ENCODE peak calls at places on chromosome 16, in five cellular contexts. One of them, this sample, is unnamed.

GRCh38 chr16:49282690-49283375 is 1.2 kb upstream of the CBLN1 start:
- DNase-seq in stimulated activated CD8-positive, alpha-beta memory T cell treated with anti-CD3 and anti-CD28 coated beads, Interleukin-15, amount 100 ng/mL, for 4 hours: no peak
- DNase-seq in neural progenitor cell: peak
- DNase-seq in effector CD4-positive, alpha-beta T cell: no peak
- DNase-seq in GM12891: no peak
- DNase-seq in this sample: no peak

GRCh38 chr16:11128211-11129123 is 127.5 kb downstream of the SOCS1 start:
- DNase-seq in stimulated activated CD8-positive, alpha-beta memory T cell treated with anti-CD3 and anti-CD28 coated beads, Interleukin-15, amount 100 ng/mL, for 4 hours: no peak
- DNase-seq in neural progenitor cell: no peak
- DNase-seq in effector CD4-positive, alpha-beta T cell: no peak
- DNase-seq in GM12891: no peak
- DNase-seq in this sample: no peak

GRCh38 chr16:73464834-73465233 is 416.9 kb upstream of the ZFHX3 start:
- DNase-seq in stimulated activated CD8-positive, alpha-beta memory T cell treated with anti-CD3 and anti-CD28 coated beads, Interleukin-15, amount 100 ng/mL, for 4 hours: no peak
- DNase-seq in neural progenitor cell: no peak
- DNase-seq in effector CD4-positive, alpha-beta T cell: no peak
- DNase-seq in GM12891: no peak
- DNase-seq in this sample: no peak

GRCh38 chr16:12341966-12342365 is 365.4 kb downstream of the SNX29 start:
- DNase-seq in stimulated activated CD8-positive, alpha-beta memory T cell treated with anti-CD3 and anti-CD28 coated beads, Interleukin-15, amount 100 ng/mL, for 4 hours: no peak
- DNase-seq in neural progenitor cell: no peak
- DNase-seq in effector CD4-positive, alpha-beta T cell: no peak
- DNase-seq in GM12891: no peak
- DNase-seq in this sample: no peak

GRCh38 chr16:69084301-69084700 is 21.2 kb upstream of the HAS3 start:
- DNase-seq in stimulated activated CD8-positive, alpha-beta memory T cell treated with anti-CD3 and anti-CD28 coated beads, Interleukin-15, amount 100 ng/mL, for 4 hours: no peak
- DNase-seq in neural progenitor cell: no peak
- DNase-seq in effector CD4-positive, alpha-beta T cell: no peak
- DNase-seq in GM12891: no peak
- DNase-seq in this sample: no peak

GRCh38 chr16:71626018-71626857 is at the start of gene MARVELD3:
- DNase-seq in stimulated activated CD8-positive, alpha-beta memory T cell treated with anti-CD3 and anti-CD28 coated beads, Interleukin-15, amount 100 ng/mL, for 4 hours: no peak
- DNase-seq in neural progenitor cell: peak
- DNase-seq in effector CD4-positive, alpha-beta T cell: no peak
- DNase-seq in GM12891: peak
- DNase-seq in this sample: peak

GRCh38 chr16:53094013-53094630 is 39.3 kb downstream of the CHD9 start:
- DNase-seq in stimulated activated CD8-positive, alpha-beta memory T cell treated with anti-CD3 and anti-CD28 coated beads, Interleukin-15, amount 100 ng/mL, for 4 hours: no peak
- DNase-seq in neural progenitor cell: no peak
- DNase-seq in effector CD4-positive, alpha-beta T cell: peak
- DNase-seq in GM12891: no peak
- DNase-seq in this sample: no peak

GRCh38 chr16:68084504-68085258 is 489 bp upstream of the NFATC3 start:
- DNase-seq in stimulated activated CD8-positive, alpha-beta memory T cell treated with anti-CD3 and anti-CD28 coated beads, Interleukin-15, amount 100 ng/mL, for 4 hours: peak
- DNase-seq in neural progenitor cell: peak
- DNase-seq in effector CD4-positive, alpha-beta T cell: peak
- DNase-seq in GM12891: peak
- DNase-seq in this sample: peak

GRCh38 chr16:50925758-50926357 is 184.0 kb downstream of the CYLD start:
- DNase-seq in stimulated activated CD8-positive, alpha-beta memory T cell treated with anti-CD3 and anti-CD28 coated beads, Interleukin-15, amount 100 ng/mL, for 4 hours: no peak
- DNase-seq in neural progenitor cell: no peak
- DNase-seq in effector CD4-positive, alpha-beta T cell: no peak
- DNase-seq in GM12891: no peak
- DNase-seq in this sample: no peak

GRCh38 chr16:62869837-62870236 is 833.6 kb upstream of the CDH8 start:
- DNase-seq in stimulated activated CD8-positive, alpha-beta memory T cell treated with anti-CD3 and anti-CD28 coated beads, Interleukin-15, amount 100 ng/mL, for 4 hours: no peak
- DNase-seq in neural progenitor cell: no peak
- DNase-seq in effector CD4-positive, alpha-beta T cell: no peak
- DNase-seq in GM12891: no peak
- DNase-seq in this sample: no peak

GRCh38 chr16:25264599-25264998 is 7.0 kb upstream of the ZKSCAN2 start:
- DNase-seq in stimulated activated CD8-positive, alpha-beta memory T cell treated with anti-CD3 and anti-CD28 coated beads, Interleukin-15, amount 100 ng/mL, for 4 hours: no peak
- DNase-seq in neural progenitor cell: peak
- DNase-seq in effector CD4-positive, alpha-beta T cell: no peak
- DNase-seq in GM12891: no peak
- DNase-seq in this sample: no peak